ENCODE peak calls at places on chromosomes 2 and 18, in five cellular contexts. C is aorta, F is kidney epithelial cell, D is astrocyte, N is ascending aorta. T is an unnamed sample.

GRCh38 chr18:6374340-6374739 is 40.4 kb downstream of the L3MBTL4 start:
- DNase-seq in F (no peak), C (no peak), D (no peak), N (no peak), T (no peak)

GRCh38 chr2:191020742-191021381 is 6.9 kb upstream of the STAT1 start:
- DNase-seq in F (no peak), D (peak), C (no peak), N (no peak), T (peak)

GRCh38 chr2:78606895-78607294 is 418.6 kb upstream of the REG3G start:
- DNase-seq in D (no peak), N (no peak), C (no peak), F (no peak), T (no peak)

GRCh38 chr2:234032301-234032856 is 18.1 kb upstream of the SPP2 start:
- DNase-seq in N (no peak), C (no peak), F (no peak), D (peak), T (peak)

GRCh38 chr2:96945011-96945410 is 41.4 kb downstream of the FAM178B start:
- DNase-seq in C (no peak), F (no peak), D (no peak), N (no peak), T (no peak)

GRCh38 chr2:35220471-35220870 is 1135.1 kb upstream of the CRIM1 start:
- DNase-seq in D (no peak), F (peak), N (no peak), C (no peak), T (no peak)

GRCh38 chr2:160491922-160492371 is 1.7 kb downstream of the RBMS1 start:
- DNase-seq in C (no peak), D (peak), F (peak), N (no peak), T (no peak)

GRCh38 chr2:25042321-25043240 is 705 bp downstream of the EFR3B start:
- DNase-seq in N (no peak), F (no peak), C (peak), D (peak), T (peak)

GRCh38 chr2:118599141-118599540 is 248.3 kb downstream of the EN1 start:
- DNase-seq in D (no peak), F (no peak), N (no peak), C (no peak), T (no peak)

GRCh38 chr2:190376591-190377245 is 31.4 kb upstream of the MFSD6 start:
- DNase-seq in N (no peak), F (no peak), D (no peak), C (no peak), T (no peak)

GRCh38 chr2:223779877-223780276 is 57.5 kb downstream of the AP1S3 start:
- DNase-seq in F (no peak), N (no peak), D (no peak), C (no peak), T (no peak)

GRCh38 chr2:171630812-171631626 is 56.2 kb upstream of the DYNC1I2 start:
- DNase-seq in C (no peak), N (no peak), D (peak), F (no peak), T (no peak)

GRCh38 chr2:41319437-41319836 is 728.4 kb upstream of the PKDCC start:
- DNase-seq in N (no peak), C (no peak), D (no peak), F (no peak), T (no peak)

GRCh38 chr18:75226301-75226955 is 15.8 kb downstream of the TSHZ1 start:
- DNase-seq in C (no peak), D (no peak), F (no peak), N (no peak), T (no peak)

GRCh38 chr2:232960862-232961261 is 52.2 kb downstream of the NGEF start:
- DNase-seq in F (no peak), D (no peak), N (no peak), C (no peak), T (no peak)

GRCh38 chr2:47344890-47345583 is 57.9 kb upstream of the MSH2 start:
- DNase-seq in C (no peak), F (peak), N (no peak), D (peak), T (peak)

GRCh38 chr2:235500761-235501662 is 7.2 kb downstream of the AGAP1 start:
- DNase-seq in F (no peak), N (no peak), C (peak), D (peak), T (no peak)

GRCh38 chr2:145047554-145047953 is 527.6 kb upstream of the ZEB2 start:
- DNase-seq in N (no peak), F (no peak), D (no peak), C (no peak), T (no peak)

GRCh38 chr2:128260239-128261138 is 58.2 kb downstream of the HS6ST1 start:
- DNase-seq in N (peak), D (peak), C (peak), F (peak), T (no peak)

GRCh38 chr2:68764041-68764780 is 29.6 kb downstream of the ARHGAP25 start:
- DNase-seq in N (no peak), C (no peak), F (no peak), D (peak), T (no peak)

GRCh38 chr2:177733-178132 is 86.1 kb downstream of the SH3YL1 start:
- DNase-seq in C (no peak), N (no peak), D (no peak), F (no peak), T (no peak)

GRCh38 chr2:127146820-127147502 is 40.0 kb upstream of the BIN1 start:
- DNase-seq in F (no peak), N (no peak), C (no peak), D (peak), T (no peak)

GRCh38 chr2:28895189-28895893 is 874 bp downstream of the WDR43 start:
- DNase-seq in F (peak), C (peak), N (no peak), D (peak), T (peak)

GRCh38 chr2:213119061-213119809 is 32.2 kb downstream of the IKZF2 start:
- DNase-seq in D (peak), N (no peak), C (no peak), F (peak), T (no peak)

GRCh38 chr2:61536723-61537581 is 1.2 kb downstream of the XPO1 start:
- DNase-seq in N (peak), F (peak), C (peak), D (peak), T (peak)

GRCh38 chr2:162044586-162044985 is 29.4 kb downstream of the DPP4 start:
- DNase-seq in F (no peak), D (no peak), N (no peak), C (no peak), T (no peak)

GRCh38 chr2:8456149-8457091 is 225.4 kb upstream of the ID2 start:
- DNase-seq in C (no peak), D (no peak), N (no peak), F (no peak), T (no peak)

GRCh38 chr2:39595116-39595515 is 70.6 kb upstream of the TMEM178A start:
- DNase-seq in F (no peak), C (no peak), D (no peak), N (no peak), T (no peak)

GRCh38 chr2:95667480-95667879 is 75.7 kb downstream of the TRIM43 start:
- DNase-seq in F (no peak), N (no peak), C (no peak), D (no peak), T (no peak)

GRCh38 chr18:65749881-65750280 is 931 bp upstream of the CDH7 start:
- DNase-seq in N (no peak), D (no peak), C (no peak), F (no peak), T (no peak)

GRCh38 chr2:64277101-64277849 is 133.1 kb upstream of the PELI1 start:
- DNase-seq in F (no peak), C (no peak), N (no peak), D (peak), T (no peak)

GRCh38 chr18:14174706-14175085 is 42.5 kb upstream of the ZNF519 start:
- DNase-seq in F (no peak), C (no peak), D (no peak), N (no peak), T (no peak)

GRCh38 chr2:133780099-133780996 is 212.1 kb upstream of the NCKAP5 start:
- DNase-seq in N (no peak), F (peak), D (peak), C (no peak), T (peak)

GRCh38 chr2:72116081-72116533 is 31.6 kb downstream of the CYP26B1 start:
- DNase-seq in C (no peak), F (no peak), D (no peak), N (no peak), T (no peak)

GRCh38 chr18:35456181-35456850 is 41.4 kb downstream of the INO80C start:
- DNase-seq in C (no peak), F (no peak), N (no peak), D (peak), T (peak)

GRCh38 chr18:11976882-11977281 is 4.4 kb upstream of the IMPA2 start:
- DNase-seq in F (no peak), D (no peak), C (no peak), N (no peak), T (no peak)

DNA sequence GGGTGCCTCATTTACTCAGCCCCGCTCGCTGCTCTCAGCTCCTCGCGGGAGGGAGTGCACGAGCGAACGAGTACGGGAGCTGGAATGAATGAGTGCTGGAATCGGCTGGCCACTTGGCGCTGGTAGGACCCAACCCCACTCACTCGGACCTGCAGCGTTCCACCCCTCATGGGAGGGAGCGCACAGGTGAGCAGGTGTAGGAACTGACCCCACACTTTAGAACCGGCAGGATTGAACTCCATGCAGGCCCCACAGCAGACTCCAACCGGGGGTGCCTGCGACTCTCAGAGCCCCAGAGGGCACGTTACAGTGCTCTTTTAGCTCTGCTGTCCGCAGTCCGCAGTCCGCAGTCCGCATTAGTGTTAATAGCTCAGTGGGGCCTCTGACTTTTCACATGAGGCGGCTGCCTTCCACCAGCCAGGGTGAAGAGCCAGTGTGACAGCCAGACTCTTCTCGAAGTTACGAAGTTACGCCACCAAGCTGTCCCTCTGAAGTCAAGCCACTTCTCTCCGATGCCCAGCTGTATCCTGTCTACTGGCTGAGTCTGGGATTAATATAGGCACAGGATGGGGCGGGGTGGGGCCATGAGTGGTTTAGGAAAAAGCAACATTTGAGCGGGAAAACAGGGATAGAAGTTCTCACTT is 102.7 kb upstream of the ARHGAP15 start:
- DNase-seq in C (peak), D (no peak), F (no peak), N (no peak), T (no peak)
- H3K4me3 ChIP-seq in C (no peak), D (peak), F (peak), N (no peak), T (no peak)

GRCh38 chr2:229779650-229780049 is 65.3 kb upstream of the DNER start:
- DNase-seq in F (no peak), D (no peak), N (no peak), C (no peak), T (no peak)

GRCh38 chr2:229774237-229774636 is 59.9 kb upstream of the DNER start:
- DNase-seq in D (no peak), F (no peak), C (no peak), N (no peak), T (no peak)

GRCh38 chr2:229777716-229778115 is 63.4 kb upstream of the DNER start:
- DNase-seq in N (no peak), F (no peak), C (no peak), D (no peak), T (no peak)

GRCh38 chr2:229780856-229781773 is 66.8 kb upstream of the DNER start:
- DNase-seq in F (no peak), C (no peak), D (peak), N (no peak), T (no peak)

GRCh38 chr2:229775614-229776313 is 61.4 kb upstream of the DNER start:
- DNase-seq in F (no peak), N (no peak), D (no peak), C (no peak), T (no peak)
- H3K4me3 ChIP-seq in F (no peak), N (no peak), D (no peak), C (no peak), T (no peak)

GRCh38 chr2:73780242-73780582 is 309 bp upstream of the DUSP11 start:
- DNase-seq in N (no peak), F (no peak), C (no peak), D (no peak), T (no peak)
- H3K4me3 ChIP-seq in N (peak), F (peak), C (no peak), D (peak), T (peak)

DNA sequence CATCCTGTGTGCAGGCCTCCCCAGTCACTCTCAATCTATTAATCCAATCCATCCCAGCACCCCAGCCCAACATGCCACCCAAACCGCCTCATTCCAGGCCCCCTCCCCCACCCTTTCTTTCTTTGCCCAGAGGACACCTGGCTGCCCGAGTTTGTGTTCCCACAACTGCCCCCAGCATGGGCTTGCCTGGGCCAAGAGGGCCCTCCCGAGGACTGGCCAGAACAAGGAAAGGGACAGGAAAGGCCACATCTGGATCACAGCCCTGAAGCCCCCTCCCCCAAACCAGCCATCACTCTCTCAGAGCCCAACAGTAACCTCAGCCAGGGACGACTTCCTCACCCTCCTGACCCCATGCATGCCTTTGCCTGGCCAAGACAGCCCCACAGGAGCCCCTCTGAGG is 1.2 kb downstream of the TNS1 start:
- DNase-seq in D (no peak), F (no peak), N (no peak), C (no peak), T (no peak)
- H3K4me3 ChIP-seq in D (peak), F (no peak), N (peak), C (peak), T (peak)

GRCh38 chr18:48358868-48359267 is 50.3 kb downstream of the ZBTB7C start:
- DNase-seq in D (no peak), C (no peak), F (no peak), N (no peak), T (no peak)
- H3K4me3 ChIP-seq in D (no peak), C (no peak), F (no peak), N (no peak), T (no peak)

T was measured in transverse colon.